ENCODE peak calls at places on chromosomes 7 and 10, in four cellular contexts. V is Panc1, F is T-helper 17 cell, J is T-helper 2 cell. U is an unnamed sample.

GRCh38 chr7:1587738-1588137 is 17.9 kb upstream of the PSMG3 start:
- DNase-seq in V (no peak), F (no peak), J (no peak), U (no peak)

GRCh38 chr10:80259405-80259871 is 30.0 kb downstream of the MAT1A start:
- DNase-seq in V (no peak), J (no peak), F (no peak), U (no peak)

GRCh38 chr10:7857259-7857658 is 39.0 kb downstream of the TAF3 start:
- DNase-seq in J (no peak), F (no peak), V (no peak), U (no peak)

GRCh38 chr10:88793747-88794299 is 8.7 kb upstream of the LIPM start:
- DNase-seq in F (no peak), J (peak), V (no peak), U (no peak)

GRCh38 chr10:132223156-132223590 is 36.4 kb downstream of the DPYSL4 start:
- DNase-seq in F (peak), V (peak), J (peak), U (peak)

GRCh38 chr7:111697771-111698170 is 135.5 kb upstream of the IMMP2L start:
- DNase-seq in V (no peak), F (no peak), J (no peak), U (no peak)

GRCh38 chr7:37062460-37062859 is 338.2 kb upstream of the AOAH start:
- DNase-seq in V (no peak), J (no peak), F (no peak), U (no peak)

GRCh38 chr10:79195091-79195923 is 126.5 kb downstream of the ZMIZ1 start:
- DNase-seq in V (peak), F (peak), J (peak), U (peak)

GRCh38 chr10:4477664-4478063 is 348.3 kb upstream of the AKR1E2 start:
- DNase-seq in V (no peak), J (no peak), F (no peak), U (no peak)

GRCh38 chr10:92712016-92712889 is 22.5 kb downstream of the HHEX start:
- DNase-seq in F (no peak), J (peak), V (no peak), U (no peak)

GRCh38 chr10:91162495-91163268 is 57.8 kb upstream of the PCGF5 start:
- DNase-seq in V (no peak), F (peak), J (peak), U (peak)

GRCh38 chr7:2906197-2906931 is 62.3 kb upstream of the GNA12 start:
- DNase-seq in V (no peak), F (no peak), J (no peak), U (no peak)